ENCODE peak calls at places on chromosomes 16 and 17, in four cellular contexts. K is CD8-positive, alpha-beta memory T cell; P is A549; A is dorsolateral prefrontal cortex. N is an unnamed sample.

GRCh38 chr16:84839956-84840355 is 20.2 kb downstream of the CRISPLD2 start:
- DNase-seq in K (no peak), P (peak), A (no peak), N (no peak)

GRCh38 chr17:1469231-1469852 is 13.3 kb upstream of the CRK start:
- DNase-seq in K (no peak), P (peak), A (no peak), N (no peak)

GRCh38 chr16:58114827-58115825 is 14.1 kb downstream of the CFAP20 start:
- DNase-seq in K (no peak), P (no peak), A (no peak), N (no peak)

GRCh38 chr17:75096082-75096625 is 8.4 kb downstream of the SLC16A5 start:
- DNase-seq in K (no peak), P (peak), A (no peak), N (no peak)

GRCh38 chr16:62068747-62069146 is 32.5 kb upstream of the CDH8 start:
- DNase-seq in K (no peak), P (peak), A (no peak), N (no peak)

GRCh38 chr17:83195330-83196087 is 116.1 kb downstream of the METRNL start:
- DNase-seq in K (peak), P (no peak), A (no peak), N (no peak)

GRCh38 chr17:49817993-49818392 is 29.5 kb downstream of the KAT7 start:
- DNase-seq in K (peak), P (no peak), A (no peak), N (no peak)

GRCh38 chr17:17416007-17416399 is 60.8 kb upstream of the MED9 start:
- DNase-seq in K (no peak), P (peak), A (no peak), N (no peak)

GRCh38 chr17:38602862-38603785 is 2.6 kb downstream of the SRCIN1 start:
- DNase-seq in K (no peak), P (no peak), A (no peak), N (no peak)

GRCh38 chr16:67535201-67535600 is 6.6 kb downstream of the RIPOR1 start:
- DNase-seq in K (no peak), P (no peak), A (no peak), N (no peak)

GRCh38 chr17:48236681-48237134 is 129.1 kb downstream of the SNX11 start:
- DNase-seq in K (no peak), P (peak), A (no peak), N (no peak)

GRCh38 chr16:51685498-51685897 is 534.4 kb upstream of the SALL1 start:
- DNase-seq in K (no peak), P (no peak), A (no peak), N (no peak)

DNA sequence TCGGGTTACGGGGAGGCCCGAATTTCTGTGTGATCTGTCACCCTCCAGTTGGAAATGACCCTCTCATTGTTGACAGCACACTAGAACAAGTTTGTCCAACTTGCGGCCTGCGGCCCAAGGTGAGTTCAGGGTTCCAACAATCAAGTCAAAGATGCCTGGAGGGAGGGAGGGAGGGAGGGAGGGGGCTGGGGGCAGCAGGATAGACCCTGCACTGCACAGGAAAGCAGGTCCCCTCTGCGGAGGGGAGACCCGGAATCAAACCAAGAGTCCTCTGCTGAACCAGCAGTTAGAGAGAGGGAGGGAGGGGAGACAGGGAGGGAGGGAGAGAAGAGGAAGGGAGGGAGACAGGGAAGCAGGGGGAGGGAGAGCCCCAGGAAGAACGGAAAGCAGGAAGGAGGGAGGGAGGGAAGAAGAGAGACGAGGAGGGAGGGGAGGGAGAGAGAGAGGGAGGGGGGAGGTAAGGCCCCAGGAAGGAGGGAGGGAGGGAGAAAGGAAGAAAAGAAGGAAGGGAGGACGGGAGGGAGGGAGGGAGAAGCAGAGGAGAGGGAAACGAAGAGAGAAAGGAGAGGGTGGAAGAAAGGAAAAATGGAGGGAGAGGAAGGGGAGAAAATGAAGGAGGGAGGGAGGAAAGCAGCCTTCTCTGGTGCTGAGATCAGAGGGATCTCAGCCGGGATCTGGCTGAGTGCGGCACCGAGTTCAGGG is 96.7 kb upstream of the CDH5 start:
- DNase-seq in K (no peak), P (no peak), A (peak), N (no peak)
- H3K4me3 ChIP-seq in K (no peak), P (peak), A (peak), N (no peak)

DNA sequence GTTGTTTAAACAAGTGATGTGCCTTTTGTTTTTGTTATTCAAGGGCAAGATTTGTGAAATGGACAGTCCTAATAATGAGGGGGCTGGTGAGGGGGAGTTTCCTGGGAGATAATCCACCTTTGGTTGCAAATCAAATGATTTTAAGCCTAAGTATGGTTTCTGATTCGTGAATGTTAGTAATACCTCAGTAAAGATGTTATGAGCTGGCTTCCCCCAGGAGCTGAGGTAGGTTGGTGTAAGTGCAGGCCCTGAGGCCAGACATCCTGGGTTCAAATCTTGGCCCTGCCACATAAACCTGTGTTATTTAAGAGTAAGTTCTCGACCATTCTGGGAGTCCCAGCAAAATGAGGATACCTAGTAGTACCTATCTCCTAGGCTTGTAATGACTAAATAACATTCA is 1.5 kb downstream of the SNX29 start:
- DNase-seq in K (no peak), P (no peak), A (no peak), N (no peak)
- H3K4me3 ChIP-seq in K (no peak), P (no peak), A (peak), N (peak)

GRCh38 chr16:66020061-66020460 is 346.4 kb upstream of the CDH5 start:
- DNase-seq in K (no peak), P (no peak), A (no peak), N (no peak)

GRCh38 chr16:66025751-66026150 is 340.7 kb upstream of the CDH5 start:
- DNase-seq in K (no peak), P (no peak), A (no peak), N (no peak)

GRCh38 chr16:66026211-66026610 is 340.3 kb upstream of the CDH5 start:
- DNase-seq in K (no peak), P (peak), A (no peak), N (no peak)

DNA sequence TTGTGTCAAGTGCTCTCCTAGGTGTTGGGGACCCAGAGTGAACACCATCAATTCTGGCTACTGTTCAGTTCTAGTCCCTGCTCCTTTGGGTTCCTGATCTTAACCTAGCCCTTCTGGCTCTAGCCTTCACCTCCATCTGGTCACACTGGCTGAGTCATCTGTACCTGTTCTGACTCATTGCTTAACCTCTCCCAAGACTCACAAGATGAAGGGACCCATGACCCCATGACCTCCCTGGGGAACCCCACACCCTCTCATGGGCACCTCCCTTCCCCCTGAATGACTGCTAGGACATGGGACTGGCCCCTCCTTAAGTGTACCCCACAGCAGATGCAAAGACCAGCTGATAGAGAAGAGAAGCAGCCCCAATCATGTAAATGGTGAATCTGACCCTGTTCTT is 345.8 kb upstream of the CDH5 start:
- DNase-seq in K (no peak), P (peak), A (no peak), N (peak)
- H3K4me3 ChIP-seq in K (no peak), P (no peak), A (no peak), N (no peak)

GRCh38 chr17:77961741-77962140 is 3.2 kb downstream of the TNRC6C start:
- DNase-seq in K (no peak), P (no peak), A (no peak), N (no peak)
- H3K4me3 ChIP-seq in K (no peak), P (no peak), A (peak), N (no peak)

DNA sequence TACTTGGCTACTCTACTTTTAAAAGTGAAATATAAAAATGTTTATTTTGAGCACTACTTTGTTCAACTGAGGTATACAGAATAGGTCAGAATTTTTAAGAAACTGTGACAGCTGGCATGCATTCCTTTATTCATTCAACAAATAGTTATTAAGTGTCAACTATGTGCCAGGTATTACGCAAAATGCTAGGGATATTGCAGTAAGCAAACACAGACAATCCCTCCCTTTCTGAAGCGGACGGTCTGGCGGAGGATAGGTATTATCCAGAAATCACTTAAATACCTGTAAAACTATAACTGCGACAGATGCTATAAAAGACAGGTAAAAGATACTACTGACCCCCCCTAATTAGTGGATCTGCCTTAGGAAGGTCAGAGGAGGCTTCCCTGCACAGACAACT is 26.1 kb downstream of the METTL16 start:
- DNase-seq in K (no peak), P (peak), A (no peak), N (no peak)
- H3K4me3 ChIP-seq in K (no peak), P (no peak), A (no peak), N (no peak)

GRCh38 chr16:54268766-54269165 is 17.8 kb downstream of the IRX3 start:
- DNase-seq in K (no peak), P (no peak), A (no peak), N (no peak)
- H3K4me3 ChIP-seq in K (no peak), P (no peak), A (no peak), N (no peak)

DNA sequence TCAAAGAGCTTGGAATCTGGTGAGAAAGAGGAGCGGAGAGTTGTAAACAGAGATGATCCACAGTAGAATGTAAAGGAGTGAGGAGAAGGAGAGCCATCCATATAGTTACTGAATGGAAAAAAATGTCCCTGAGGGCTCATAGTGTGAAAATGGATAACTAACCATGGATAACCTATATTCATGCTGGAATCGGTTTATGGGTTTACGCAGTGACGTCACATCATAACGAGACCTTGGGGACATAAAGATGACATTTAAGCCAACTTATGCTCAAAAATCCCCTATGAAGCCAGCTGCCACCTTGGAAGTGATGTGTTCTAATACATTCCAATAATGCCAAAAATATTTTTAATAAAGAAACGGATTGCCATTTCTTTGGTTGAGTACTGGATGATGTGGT is 22.5 kb downstream of the IRX6 start:
- DNase-seq in K (no peak), P (no peak), A (no peak), N (no peak)
- H3K4me3 ChIP-seq in K (no peak), P (no peak), A (no peak), N (no peak)